ENCODE peak calls at places on chromosomes 2 and 18, in seven cellular contexts. M, W, T, Z, Q, Y and R are unnamed samples.

GRCh38 chr18:68489018-68489792 is 225.7 kb downstream of the TMX3 start:
- DNase-seq in Q (no peak), W (no peak), T (no peak), M (no peak), Z (no peak), Y (no peak), R (no peak)

GRCh38 chr2:183070942-183071844 is 7.4 kb upstream of the DUSP19 start:
- DNase-seq in W (no peak), Z (no peak), Q (peak), T (peak), M (peak), Y (peak), R (no peak)

GRCh38 chr18:69840445-69840844 is 107.2 kb downstream of the CD226 start:
- DNase-seq in T (no peak), Y (no peak), W (no peak), M (no peak), Z (no peak), Q (peak), R (no peak)

GRCh38 chr2:66570471-66570870 is 135.5 kb downstream of the MEIS1 start:
- DNase-seq in T (no peak), M (no peak), Q (no peak), W (no peak), Y (no peak), Z (no peak), R (no peak)

GRCh38 chr2:19846030-19846429 is 55.8 kb downstream of the TTC32 start:
- DNase-seq in W (no peak), Q (no peak), T (no peak), Z (no peak), Y (no peak), M (no peak), R (no peak)

GRCh38 chr2:71156531-71156930 is 26.1 kb downstream of the MPHOSPH10 start:
- DNase-seq in M (no peak), Z (no peak), T (no peak), W (peak), Y (no peak), Q (peak), R (peak)

GRCh38 chr2:15874854-15875776 is 65.2 kb upstream of the MYCN start:
- DNase-seq in W (no peak), M (no peak), T (no peak), Q (no peak), Z (no peak), Y (no peak), R (no peak)

GRCh38 chr2:76569819-76570218 is 859.1 kb upstream of the GCFC2 start:
- DNase-seq in Y (no peak), M (no peak), Q (no peak), T (no peak), Z (no peak), W (no peak), R (no peak)

GRCh38 chr2:157894694-157895450 is 18.7 kb upstream of the ACVR1 start:
- DNase-seq in Q (peak), W (peak), M (no peak), Z (no peak), Y (no peak), T (no peak), R (no peak)

GRCh38 chr2:131035112-131035825 is 58.0 kb downstream of the FAM168B start:
- DNase-seq in Q (no peak), M (no peak), T (no peak), W (no peak), Y (no peak), Z (no peak), R (no peak)
- H3K4me3 ChIP-seq in Q (peak), M (no peak), T (peak), W (peak), Y (peak), Z (no peak), R (no peak)

GRCh38 chr18:41967680-41968079 is 12.6 kb downstream of the PIK3C3 start:
- DNase-seq in T (no peak), Q (peak), W (no peak), Y (peak), M (no peak), Z (no peak), R (no peak)
- H3K4me3 ChIP-seq in T (no peak), Q (no peak), W (no peak), Y (no peak), M (no peak), Z (no peak), R (no peak)

GRCh38 chr2:128233790-128234395 is 84.8 kb downstream of the HS6ST1 start:
- DNase-seq in Z (no peak), Y (no peak), W (no peak), M (no peak), Q (no peak), T (no peak), R (no peak)
- H3K4me3 ChIP-seq in Z (peak), Y (no peak), W (no peak), M (no peak), Q (peak), T (peak), R (peak)

GRCh38 chr18:73479472-73479871 is 611.7 kb upstream of the NETO1 start:
- DNase-seq in Z (no peak), T (no peak), Q (peak), W (no peak), Y (no peak), M (no peak), R (no peak)

GRCh38 chr18:73478191-73478590 is 610.4 kb upstream of the NETO1 start:
- DNase-seq in W (no peak), Q (no peak), M (no peak), Z (no peak), T (no peak), Y (no peak), R (no peak)

DNA sequence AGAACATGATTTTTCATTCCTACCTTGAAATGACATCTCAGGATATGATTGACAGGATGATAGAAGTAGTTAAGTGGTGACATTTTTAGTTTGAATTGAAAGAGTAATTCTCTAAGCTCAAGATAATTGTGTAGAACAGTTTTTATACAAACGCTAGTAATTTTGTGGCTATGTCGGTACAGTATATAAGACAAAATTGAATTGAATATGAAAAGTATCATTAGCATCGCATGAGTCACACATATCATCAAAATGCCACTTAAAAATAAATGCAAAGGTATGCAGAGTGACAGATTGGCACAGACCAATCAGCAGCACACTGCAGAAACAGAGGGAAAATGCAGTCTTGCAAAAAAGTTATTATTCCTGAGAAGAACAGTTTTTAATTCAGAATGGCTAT is 608.2 kb upstream of the NETO1 start:
- DNase-seq in Z (no peak), T (no peak), W (no peak), Q (no peak), M (no peak), Y (no peak), R (no peak)
- H3K4me3 ChIP-seq in Z (no peak), T (no peak), W (no peak), Q (no peak), M (no peak), Y (no peak), R (no peak)

GRCh38 chr2:96143231-96143847 is 1.9 kb downstream of the DUSP2 start:
- DNase-seq in Q (no peak), T (no peak), Y (no peak), Z (no peak), M (no peak), W (no peak), R (no peak)
- H3K4me3 ChIP-seq in Q (peak), T (no peak), Y (no peak), Z (peak), M (no peak), W (no peak), R (peak)

GRCh38 chr18:22346968-22347611 is 70.6 kb downstream of the CTAGE1 start:
- DNase-seq in W (no peak), M (peak), T (peak), Q (peak), Y (peak), Z (no peak), R (no peak)

GRCh38 chr18:22348521-22349316 is 69.0 kb downstream of the CTAGE1 start:
- DNase-seq in Y (peak), Q (peak), M (peak), W (no peak), Z (no peak), T (peak), R (no peak)

GRCh38 chr18:22346342-22346967 is 71.3 kb downstream of the CTAGE1 start:
- DNase-seq in Y (peak), W (no peak), M (peak), T (peak), Q (peak), Z (no peak), R (peak)

GRCh38 chr18:22349317-22349898 is 68.3 kb downstream of the CTAGE1 start:
- DNase-seq in W (no peak), Y (peak), Z (no peak), Q (peak), T (no peak), M (no peak), R (no peak)

DNA sequence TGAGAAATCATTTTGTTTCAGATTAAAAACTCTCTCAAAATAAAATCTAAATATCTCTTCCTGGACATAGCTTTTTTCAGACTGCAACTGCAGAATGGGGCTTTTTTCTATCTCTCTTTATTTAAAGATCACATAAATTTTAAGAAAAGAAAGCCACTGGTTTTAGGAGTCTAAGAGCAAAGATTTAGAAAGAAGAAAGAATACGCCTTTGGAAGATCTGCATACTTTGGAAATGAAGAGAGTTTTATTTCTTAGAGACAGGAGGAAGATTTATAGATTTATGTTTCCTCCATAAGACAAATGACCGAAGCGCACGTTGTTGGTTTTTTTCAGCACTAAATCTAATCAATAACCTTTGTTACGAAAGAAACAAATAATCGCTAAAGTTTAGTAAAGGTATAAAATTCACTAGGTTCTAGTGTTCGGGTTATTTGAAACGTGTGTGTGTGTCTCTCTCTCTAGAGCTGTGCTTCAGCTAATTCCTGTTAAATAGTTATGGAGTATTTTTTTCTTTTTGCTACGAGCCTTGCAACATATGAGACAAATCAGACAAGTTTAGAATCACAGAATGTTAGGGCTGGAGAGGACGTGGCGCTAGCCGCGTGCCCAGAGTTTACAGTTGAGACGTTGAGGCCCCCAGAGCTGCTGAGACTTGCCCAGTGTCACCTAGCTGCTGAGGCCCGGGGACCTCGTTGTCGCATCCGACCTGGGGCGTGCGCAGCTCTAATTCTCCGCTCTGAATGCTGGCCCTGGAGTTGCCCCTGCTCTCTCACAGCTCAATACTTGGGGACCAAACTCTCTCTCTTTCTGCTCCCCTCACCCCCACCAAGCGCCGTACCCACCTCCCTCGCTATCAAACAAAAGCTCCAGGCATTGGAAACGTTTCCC is 69.8 kb downstream of the CTAGE1 start:
- DNase-seq in Q (peak), M (peak), W (no peak), Z (no peak), T (no peak), Y (peak), R (no peak)
- H3K4me3 ChIP-seq in Q (peak), M (peak), W (peak), Z (no peak), T (peak), Y (peak), R (no peak)